ENCODE peak calls at places on chromosomes 5 and 9, in ten cellular contexts. L is stomach, H is substantia nigra, B is skeletal muscle cell, J is Caco-2, Y is memory B cell, S is epithelial cell of prostate, O is brain microvascular endothelial cell, C is dermis microvascular lymphatic vessel endothelial cell, P is activated T-cell treated with anti-CD3 and anti-CD28 coated beads for 1 hour. X is an unnamed sample.

GRCh38 chr5:96517294-96517693 is 84.2 kb upstream of the PCSK1 start:
- DNase-seq in O (peak; percentile 4), Y (no peak), J (no peak), B (no peak), C (peak; percentile 43), S (no peak), H (no peak), P (no peak), L (no peak), X (no peak)

GRCh38 chr5:39775458-39776365 is 350.9 kb upstream of the DAB2 start:
- DNase-seq in Y (no peak), B (peak; percentile 71), H (no peak), P (no peak), S (peak; percentile 37), L (no peak), J (no peak), O (peak; percentile 78), C (peak; percentile 29), X (no peak)

GRCh38 chr9:2385746-2386145 is 235.8 kb upstream of the VLDLR start:
- DNase-seq in L (no peak), J (no peak), O (no peak), H (no peak), C (no peak), S (no peak), B (no peak), Y (no peak), P (no peak), X (no peak)

GRCh38 chr5:142823176-142823575 is 53.0 kb downstream of the ARHGAP26 start:
- DNase-seq in S (no peak), Y (no peak), H (no peak), B (no peak), C (no peak), P (no peak), O (no peak), L (no peak), J (no peak), X (no peak)

GRCh38 chr5:16736158-16736994 is 119.6 kb upstream of the RETREG1 start:
- DNase-seq in L (peak; percentile 83), S (peak; percentile 79), C (peak; percentile 81), O (peak; percentile 47), P (no peak), H (peak; percentile 26), Y (no peak), J (peak; percentile 72), B (no peak), X (no peak)

GRCh38 chr5:99061711-99062110 is 132.9 kb upstream of the CHD1 start:
- DNase-seq in O (peak; percentile 48), S (no peak), L (no peak), Y (no peak), P (no peak), H (no peak), C (no peak), J (no peak), B (no peak), X (no peak)

GRCh38 chr5:113336975-113337374 is 97.8 kb downstream of the TSSK1B start:
- DNase-seq in L (no peak), S (no peak), J (no peak), Y (no peak), H (peak; percentile 17), B (peak; percentile 25), P (no peak), C (peak; percentile 84), O (peak; percentile 62), X (peak; percentile 62)

GRCh38 chr9:130780865-130781504 is 54.1 kb upstream of the ABL1 start:
- DNase-seq in P (no peak), C (peak; percentile 84), B (peak; percentile 99), L (no peak), J (no peak), O (peak; percentile 97), S (no peak), Y (no peak), H (no peak), X (no peak)

GRCh38 chr9:106798021-106798799 is 64.8 kb upstream of the ZNF462 start:
- DNase-seq in S (no peak), Y (no peak), C (peak; percentile 11), J (no peak), P (no peak), B (no peak), O (no peak), L (no peak), H (no peak), X (no peak)

GRCh38 chr5:150641006-150641570 is 628 bp downstream of the SYNPO start:
- DNase-seq in B (peak; percentile 50), S (no peak), Y (no peak), C (peak; percentile 96), J (no peak), O (peak; percentile 63), P (no peak), L (no peak), H (no peak), X (no peak)

GRCh38 chr9:83449166-83449565 is 89.0 kb downstream of the FRMD3 start:
- DNase-seq in L (no peak), Y (no peak), C (no peak), P (no peak), O (no peak), H (no peak), B (no peak), J (no peak), S (no peak), X (no peak)

GRCh38 chr5:134085411-134085810 is 29.1 kb upstream of the TCF7 start:
- DNase-seq in O (no peak), P (no peak), J (no peak), L (no peak), Y (no peak), S (no peak), B (no peak), C (no peak), H (no peak), X (no peak)

GRCh38 chr9:136808781-136809158 is 1.0 kb downstream of the RABL6 start:
- DNase-seq in S (no peak), O (no peak), L (no peak), C (peak; percentile 32), H (no peak), B (no peak), P (no peak), J (no peak), Y (no peak), X (no peak)

GRCh38 chr5:89457411-89458329 is 574.7 kb upstream of the MEF2C start:
- DNase-seq in J (no peak), C (peak; percentile 23), L (no peak), H (peak; percentile 44), S (peak; percentile 73), Y (no peak), O (peak; percentile 6), P (no peak), B (peak; percentile 48), X (no peak)

GRCh38 chr9:123928471-123929176 is 1.3 kb downstream of the DENND1A start:
- DNase-seq in L (no peak), B (no peak), S (no peak), P (no peak), J (no peak), O (no peak), H (no peak), C (no peak), Y (no peak), X (peak; percentile 53)

GRCh38 chr5:104363567-104363966 is 801.0 kb upstream of the NUDT12 start:
- DNase-seq in Y (no peak), B (no peak), P (no peak), C (no peak), S (no peak), J (no peak), L (no peak), H (no peak), O (no peak), X (no peak)

GRCh38 chr5:133344266-133344665 is 268.1 kb downstream of the FSTL4 start:
- DNase-seq in O (no peak), C (no peak), B (no peak), Y (no peak), J (no peak), S (no peak), H (no peak), L (no peak), P (no peak), X (no peak)

GRCh38 chr5:1291611-1292080 is 3.2 kb downstream of the TERT start:
- DNase-seq in O (no peak), P (no peak), S (no peak), Y (no peak), H (no peak), C (no peak), J (no peak), B (no peak), L (no peak), X (no peak)

GRCh38 chr9:87497604-87498045 is at the start of gene DAPK1:
- DNase-seq in O (no peak), S (no peak), J (peak; percentile 68), L (peak; percentile 79), B (no peak), C (peak; percentile 89), P (no peak), H (peak; percentile 36), Y (no peak), X (no peak)

GRCh38 chr5:78731884-78732283 is 83.3 kb upstream of the LHFPL2 start:
- DNase-seq in B (no peak), C (no peak), J (no peak), H (no peak), L (no peak), O (no peak), P (no peak), Y (no peak), S (no peak), X (no peak)

GRCh38 chr9:5321058-5321457 is 16.5 kb upstream of the RLN2 start:
- DNase-seq in L (no peak), C (no peak), Y (no peak), J (no peak), P (no peak), S (no peak), B (no peak), H (no peak), O (no peak), X (no peak)

GRCh38 chr5:8135742-8136141 is 266.8 kb downstream of the MTRR start:
- DNase-seq in H (no peak), Y (no peak), L (no peak), C (no peak), P (no peak), B (no peak), O (no peak), S (no peak), J (no peak), X (no peak)

GRCh38 chr9:13278023-13278367 is 1.5 kb downstream of the MPDZ start:
- DNase-seq in P (no peak), Y (no peak), J (no peak), L (no peak), O (peak; percentile 86), S (no peak), C (peak; percentile 67), B (no peak), H (no peak), X (no peak)

GRCh38 chr5:100771181-100771580 is 131.9 kb downstream of the ST8SIA4 start:
- DNase-seq in Y (no peak), O (no peak), P (no peak), H (no peak), L (no peak), J (no peak), S (no peak), B (no peak), C (no peak), X (no peak)

GRCh38 chr9:137172907-137173794 is 1.3 kb upstream of the TMEM210 start:
- DNase-seq in P (no peak), H (no peak), L (peak; percentile 74), Y (no peak), S (no peak), C (no peak), B (no peak), J (no peak), O (no peak), X (no peak)

GRCh38 chr5:80411589-80412219 is 3.8 kb downstream of the ZFYVE16 start:
- DNase-seq in H (no peak), S (no peak), J (no peak), L (no peak), Y (no peak), B (no peak), C (no peak), O (no peak), P (no peak), X (no peak)

GRCh38 chr5:35284364-35284763 is 54.1 kb upstream of the PRLR start:
- DNase-seq in Y (no peak), H (no peak), J (no peak), P (no peak), S (no peak), L (no peak), O (no peak), B (no peak), C (no peak), X (no peak)

GRCh38 chr9:114387678-114388431 is at the start of gene AKNA:
- DNase-seq in Y (peak; percentile 59), P (peak; percentile 79), H (peak; percentile 82), B (peak; percentile 59), C (peak; percentile 74), O (peak; percentile 70), S (no peak), J (no peak), L (peak; percentile 78), X (peak; percentile 93)

X was measured in Karpas-422.